ENCODE peak calls at places on chromosomes 4 and X, in six cellular contexts. P is HFFc6; H is activated CD4-positive, alpha-beta memory T cell treated with anti-CD3 and anti-CD28 coated beads, Interleukin-2, amount 10 ng/mL, durations not matched to agents 7 days and 5 days; J is iris pigment epithelial cell; E is AG09319; C is NCI-H460. Z is an unnamed sample.

GRCh38 chrX:107935200-107935599 is 47.0 kb downstream of the TEX13B start:
- DNase-seq in H (no peak), E (no peak), J (peak; percentile 49), P (no peak), C (peak; percentile 1), Z (no peak)

GRCh38 chr4:171067422-171067821 is 745.8 kb upstream of the GALNTL6 start:
- DNase-seq in C (no peak), E (no peak), P (no peak), J (no peak), H (no peak), Z (no peak)

GRCh38 chr4:83855044-83855443 is 319.1 kb downstream of the GPAT3 start:
- DNase-seq in H (no peak), P (peak; percentile 95), E (peak; percentile 28), J (peak; percentile 88), C (no peak), Z (no peak)

GRCh38 chr4:182297659-182298058 is 54.5 kb downstream of the TENM3 start:
- DNase-seq in H (no peak), E (no peak), J (peak; percentile 80), P (peak; percentile 49), C (no peak), Z (no peak)

GRCh38 chrX:24890677-24891076 is 125.1 kb downstream of the ARX start:
- DNase-seq in E (no peak), C (no peak), H (no peak), J (no peak), P (no peak), Z (no peak)

GRCh38 chr4:104425948-104426347 is 68.7 kb downstream of the CXXC4 start:
- DNase-seq in P (no peak), H (no peak), E (no peak), J (no peak), C (no peak), Z (no peak)

GRCh38 chr4:77092832-77093800 is 17.3 kb upstream of the CCNI start:
- DNase-seq in C (no peak), E (no peak), J (peak; percentile 32), H (no peak), P (no peak), Z (no peak)

GRCh38 chrX:153226344-153227190 is 47.5 kb downstream of the MAGEA1 start:
- DNase-seq in H (no peak), C (peak; percentile 60), P (peak; percentile 5), E (no peak), J (peak; percentile 88), Z (no peak)